ENCODE peak calls at places on chromosomes 12 and 14, in ten cellular contexts. L, Q, J, P, S, W, Z, I, Y and C are unnamed samples.

GRCh38 chr14:21503376-21503775 is 7.8 kb downstream of the METTL3 start:
- DNase-seq in Y (no peak), J (no peak), Q (no peak), I (no peak), Z (no peak), P (no peak), W (no peak), S (no peak), L (no peak), C (no peak)

GRCh38 chr12:43338848-43339526 is 213.0 kb downstream of the ADAMTS20 start:
- DNase-seq in S (no peak), Z (peak), W (no peak), J (no peak), P (peak), Q (no peak), I (no peak), Y (peak), L (peak), C (no peak)

GRCh38 chr14:30118992-30119640 is 191.5 kb upstream of the PRKD1 start:
- DNase-seq in S (no peak), I (no peak), J (no peak), Z (no peak), W (no peak), L (no peak), Y (no peak), Q (no peak), P (no peak), C (no peak)

GRCh38 chr12:31499567-31499966 is 91.4 kb downstream of the DENND5B start:
- DNase-seq in Z (no peak), Y (no peak), Q (no peak), P (no peak), L (no peak), I (no peak), J (no peak), W (no peak), S (no peak), C (no peak)

GRCh38 chr12:131831635-131832041 is 3.4 kb downstream of the MMP17 start:
- DNase-seq in P (no peak), W (no peak), Q (no peak), J (no peak), Y (no peak), L (peak), I (no peak), Z (no peak), S (no peak), C (no peak)

GRCh38 chr14:50797250-50798047 is 33.5 kb downstream of the NIN start:
- DNase-seq in L (no peak), Z (no peak), I (no peak), P (no peak), S (no peak), J (no peak), W (no peak), Y (peak), Q (no peak), C (no peak)

GRCh38 chr14:52987514-52987913 is 36.7 kb upstream of the FERMT2 start:
- DNase-seq in J (no peak), W (no peak), I (no peak), Y (no peak), Z (no peak), Q (no peak), S (no peak), L (no peak), P (no peak), C (no peak)

GRCh38 chr12:77231548-77231947 is 166.2 kb upstream of the E2F7 start:
- DNase-seq in Y (peak), W (peak), Z (no peak), S (peak), J (no peak), Q (no peak), P (no peak), L (peak), I (no peak), C (no peak)

GRCh38 chr14:95319312-95320075 is at the start of gene CLMN:
- DNase-seq in Q (peak), I (peak), J (no peak), L (no peak), Y (no peak), Z (no peak), W (no peak), P (peak), S (peak), C (peak)

GRCh38 chr14:63493246-63493645 is 49.9 kb downstream of the PPP2R5E start:
- DNase-seq in J (no peak), I (no peak), P (peak), Q (no peak), W (no peak), Z (no peak), S (no peak), L (no peak), Y (no peak), C (no peak)

GRCh38 chr12:78181544-78182162 is 351.0 kb downstream of the NAV3 start:
- DNase-seq in L (no peak), Z (no peak), J (no peak), Y (no peak), I (no peak), S (no peak), W (no peak), P (no peak), Q (no peak), C (no peak)

GRCh38 chr14:81801921-81802320 is 268.3 kb upstream of the SEL1L start:
- DNase-seq in I (no peak), Q (no peak), W (no peak), J (no peak), P (no peak), Z (no peak), L (no peak), S (no peak), Y (no peak), C (no peak)

GRCh38 chr14:55433880-55434804 is 6.3 kb downstream of the TBPL2 start:
- DNase-seq in W (no peak), Z (no peak), I (no peak), Y (no peak), L (no peak), P (no peak), J (no peak), S (no peak), Q (peak), C (no peak)

GRCh38 chr12:131783915-131784541 is 44.2 kb upstream of the MMP17 start:
- DNase-seq in L (peak), I (no peak), Q (no peak), Y (peak), J (no peak), S (no peak), Z (peak), W (no peak), P (no peak), C (no peak)

GRCh38 chr14:71498151-71498734 is 434.0 kb upstream of the RGS6 start:
- DNase-seq in Y (no peak), Z (no peak), W (no peak), Q (no peak), S (no peak), L (peak), J (no peak), P (no peak), I (no peak), C (no peak)

GRCh38 chr12:14854586-14855163 is 11.3 kb upstream of the ART4 start:
- DNase-seq in Q (no peak), Y (no peak), L (no peak), S (no peak), J (no peak), W (no peak), I (no peak), P (no peak), Z (no peak), C (no peak)

GRCh38 chr12:851913-852312 is 97.6 kb downstream of the RAD52 start:
- DNase-seq in P (no peak), Z (no peak), W (no peak), I (no peak), Y (peak), L (no peak), S (no peak), Q (no peak), J (no peak), C (no peak)

GRCh38 chr12:13210022-13210539 is 13.6 kb downstream of the EMP1 start:
- DNase-seq in Z (no peak), J (no peak), W (no peak), S (no peak), P (no peak), Q (no peak), L (no peak), I (no peak), Y (no peak), C (no peak)

GRCh38 chr12:100497105-100497795 is 23.6 kb downstream of the NR1H4 start:
- DNase-seq in I (no peak), P (no peak), J (no peak), S (no peak), Q (no peak), L (no peak), Y (no peak), Z (no peak), W (no peak), C (no peak)

GRCh38 chr14:101706509-101707284 is 54.8 kb upstream of the PPP2R5C start:
- DNase-seq in Y (no peak), J (no peak), W (no peak), S (no peak), Z (no peak), I (no peak), P (no peak), L (no peak), Q (no peak), C (no peak)

GRCh38 chr12:13101854-13102375 is 1.6 kb downstream of the GSG1 start:
- DNase-seq in S (no peak), Y (no peak), L (no peak), Q (peak), P (no peak), Z (no peak), I (no peak), W (no peak), J (peak), C (peak)

GRCh38 chr12:110885152-110885840 is 35.1 kb downstream of the MYL2 start:
- DNase-seq in L (no peak), P (no peak), J (no peak), Q (no peak), S (no peak), Z (no peak), Y (no peak), W (no peak), I (no peak), C (no peak)

GRCh38 chr14:85060116-85060515 is 469.8 kb upstream of the FLRT2 start:
- DNase-seq in Y (no peak), Z (no peak), Q (no peak), L (peak), I (no peak), W (no peak), J (no peak), P (no peak), S (no peak), C (no peak)

GRCh38 chr12:80902711-80903110 is 35.0 kb downstream of the LIN7A start:
- DNase-seq in P (no peak), Y (no peak), S (no peak), I (no peak), J (no peak), W (no peak), Q (no peak), L (no peak), Z (no peak), C (no peak)

GRCh38 chr12:60947533-60947932 is 1312.7 kb upstream of the USP15 start:
- DNase-seq in P (no peak), J (no peak), Q (no peak), Z (no peak), S (no peak), I (no peak), Y (no peak), L (no peak), W (no peak), C (no peak)

GRCh38 chr12:67892289-67892688 is 97.0 kb upstream of the IFNG-AS1 start:
- DNase-seq in Q (no peak), S (no peak), Y (no peak), W (no peak), I (no peak), P (peak), J (no peak), Z (no peak), L (no peak), C (no peak)

GRCh38 chr14:91376547-91377477 is 40.8 kb downstream of the CCDC88C start:
- DNase-seq in S (no peak), P (no peak), I (no peak), L (no peak), W (no peak), Q (no peak), Y (no peak), J (no peak), Z (no peak), C (no peak)

GRCh38 chr14:64706552-64707193 is 2.4 kb downstream of the PLEKHG3 start:
- DNase-seq in P (no peak), S (no peak), W (no peak), I (no peak), Q (no peak), L (no peak), Y (no peak), J (peak), Z (no peak), C (no peak)

GRCh38 chr14:91009501-91010152 is 50.8 kb downstream of the RPS6KA5 start:
- DNase-seq in Z (no peak), J (no peak), S (no peak), L (no peak), P (no peak), Q (no peak), I (no peak), W (no peak), Y (no peak), C (peak)

GRCh38 chr14:104106471-104106991 is 21.0 kb downstream of the ASPG start:
- DNase-seq in Y (no peak), S (peak), I (no peak), W (no peak), Z (no peak), P (no peak), J (no peak), Q (no peak), L (no peak), C (no peak)

GRCh38 chr14:92751819-92752218 is 3.4 kb upstream of the LGMN start:
- DNase-seq in P (no peak), L (no peak), Y (no peak), J (no peak), I (no peak), Q (no peak), Z (no peak), S (no peak), W (no peak), C (no peak)

GRCh38 chr12:84502907-84503787 is 409.5 kb downstream of the SLC6A15 start:
- DNase-seq in S (no peak), W (no peak), L (peak), I (no peak), Y (peak), Z (peak), P (peak), J (peak), Q (peak), C (no peak)

GRCh38 chr12:122126713-122127597 is 47.1 kb downstream of the IL31 start:
- DNase-seq in I (no peak), Z (no peak), W (no peak), L (no peak), J (no peak), Y (no peak), S (no peak), Q (no peak), P (peak), C (no peak)

GRCh38 chr14:98227727-98228111 is 1044.3 kb downstream of the BCL11B start:
- DNase-seq in W (no peak), J (no peak), Z (no peak), Y (no peak), L (no peak), I (no peak), S (no peak), P (no peak), Q (no peak), C (no peak)

GRCh38 chr12:56117778-56118687 is at the start of gene ZC3H10:
- DNase-seq in J (peak), Q (peak), L (peak), W (peak), Z (peak), S (peak), I (peak), Y (peak), P (peak), C (peak)

GRCh38 chr12:14913381-14913781 is 25.0 kb downstream of the ERP27 start:
- DNase-seq in P (no peak), Z (no peak), S (peak), I (no peak), J (no peak), W (no peak), Q (no peak), L (no peak), Y (no peak), C (no peak)

GRCh38 chr12:47807338-47807737 is 12.4 kb downstream of the HDAC7 start:
- DNase-seq in Q (no peak), S (peak), P (no peak), L (no peak), Y (no peak), Z (no peak), W (no peak), J (no peak), I (no peak), C (no peak)